ENCODE peak calls at places on chromosomes 11 and 22, in six cellular contexts. R is effector CD4-positive, alpha-beta T cell; W is tibial nerve; J is AG08395; L is MCF 10A; Y is sciatic nerve. F is an unnamed sample.

GRCh38 chr11:8352852-8353505 is 89.3 kb upstream of the LMO1 start:
- DNase-seq in Y (no peak), J (no peak), W (no peak), R (no peak), L (no peak), F (no peak)

GRCh38 chr11:112795142-112795815 is 165.9 kb upstream of the NCAM1 start:
- DNase-seq in R (no peak), L (peak), W (no peak), J (peak), Y (no peak), F (no peak)

GRCh38 chr22:50014053-50014501 is 1.5 kb upstream of the IL17REL start:
- DNase-seq in L (no peak), J (no peak), R (no peak), Y (peak), W (no peak), F (no peak)

GRCh38 chr22:41782751-41783150 is 17.7 kb upstream of the CCDC134 start:
- DNase-seq in L (no peak), W (no peak), Y (no peak), R (no peak), J (no peak), F (no peak)

GRCh38 chr11:60866911-60867870 is at the start of gene ZP1:
- DNase-seq in J (no peak), R (no peak), L (no peak), W (peak), Y (peak), F (peak)

GRCh38 chr11:80441821-80442220 is 1001.0 kb upstream of the TENM4 start:
- DNase-seq in R (no peak), J (no peak), Y (no peak), L (peak), W (no peak), F (no peak)

GRCh38 chr11:85779956-85780640 is 30.8 kb downstream of the SYTL2 start:
- DNase-seq in L (no peak), R (no peak), J (peak), W (no peak), Y (no peak), F (no peak)

GRCh38 chr11:93537022-93537421 is 6.2 kb downstream of the SMCO4 start:
- DNase-seq in W (no peak), L (no peak), R (no peak), J (no peak), Y (no peak), F (no peak)

GRCh38 chr11:93740802-93741093 is 547 bp downstream of the TAF1D start:
- DNase-seq in W (peak), Y (peak), L (peak), J (peak), R (peak), F (peak)

GRCh38 chr11:102879801-102880200 is 5.0 kb upstream of the MMP12 start:
- DNase-seq in J (no peak), W (no peak), L (no peak), R (no peak), Y (no peak), F (no peak)

GRCh38 chr22:37581534-37581933 is 1.6 kb upstream of the LGALS2 start:
- DNase-seq in W (no peak), L (no peak), J (no peak), R (no peak), Y (no peak), F (no peak)

GRCh38 chr11:118910309-118911112 is 15.2 kb downstream of the BCL9L start:
- DNase-seq in L (peak), Y (peak), J (peak), W (peak), R (peak), F (peak)

GRCh38 chr22:50544746-50545253 is 899 bp upstream of the KLHDC7B start:
- DNase-seq in J (no peak), L (peak), Y (no peak), R (no peak), W (no peak), F (no peak)

GRCh38 chr11:72781313-72782080 is 12.3 kb downstream of the STARD10 start:
- DNase-seq in J (peak), W (no peak), L (no peak), Y (no peak), R (peak), F (peak)

F was measured in CD8-positive, alpha-beta memory T cell.